ENCODE peak calls at places on chromosomes 12 and 14, in five cellular contexts. One of them, this sample, is unnamed.

GRCh38 chr12:70154960-70155589 is 88.2 kb upstream of the CNOT2 start:
- DNase-seq in upper lobe of right lung: no peak
- DNase-seq in lower lobe of right lung: no peak
- DNase-seq in foreskin keratinocyte: peak
- DNase-seq in heart left ventricle: no peak
- DNase-seq in this sample: no peak

GRCh38 chr14:104551851-104552737 is 27.5 kb upstream of the C14orf180 start:
- DNase-seq in upper lobe of right lung: peak
- DNase-seq in lower lobe of right lung: peak
- DNase-seq in foreskin keratinocyte: no peak
- DNase-seq in heart left ventricle: peak
- DNase-seq in this sample: no peak

GRCh38 chr14:23610090-23610814 is 25.9 kb upstream of the DHRS2 start:
- DNase-seq in foreskin keratinocyte: no peak
- DNase-seq in heart left ventricle: no peak
- DNase-seq in upper lobe of right lung: no peak
- DNase-seq in lower lobe of right lung: no peak
- DNase-seq in this sample: no peak

GRCh38 chr12:60849723-60850122 is 1253.9 kb downstream of the SLC16A7 start:
- DNase-seq in upper lobe of right lung: no peak
- DNase-seq in heart left ventricle: no peak
- DNase-seq in lower lobe of right lung: no peak
- DNase-seq in foreskin keratinocyte: no peak
- DNase-seq in this sample: no peak

GRCh38 chr12:27589419-27589818 is 65.4 kb downstream of the PPFIBP1 start:
- DNase-seq in heart left ventricle: no peak
- DNase-seq in foreskin keratinocyte: peak
- DNase-seq in lower lobe of right lung: no peak
- DNase-seq in upper lobe of right lung: no peak
- DNase-seq in this sample: peak

GRCh38 chr12:52181757-52182156 is 10.1 kb downstream of the KRT80 start:
- DNase-seq in heart left ventricle: no peak
- DNase-seq in foreskin keratinocyte: peak
- DNase-seq in lower lobe of right lung: no peak
- DNase-seq in upper lobe of right lung: no peak
- DNase-seq in this sample: peak

GRCh38 chr14:66174453-66174891 is 311.7 kb upstream of the CCDC196 start:
- DNase-seq in lower lobe of right lung: no peak
- DNase-seq in upper lobe of right lung: no peak
- DNase-seq in heart left ventricle: no peak
- DNase-seq in foreskin keratinocyte: no peak
- DNase-seq in this sample: no peak

GRCh38 chr14:56137842-56138241 is 19.6 kb downstream of the PELI2 start:
- DNase-seq in foreskin keratinocyte: no peak
- DNase-seq in heart left ventricle: no peak
- DNase-seq in lower lobe of right lung: no peak
- DNase-seq in upper lobe of right lung: no peak
- DNase-seq in this sample: no peak

GRCh38 chr12:26783791-26784379 is 49.1 kb downstream of the ITPR2 start:
- DNase-seq in heart left ventricle: no peak
- DNase-seq in upper lobe of right lung: no peak
- DNase-seq in foreskin keratinocyte: no peak
- DNase-seq in lower lobe of right lung: no peak
- DNase-seq in this sample: no peak

GRCh38 chr12:26471560-26471959 is 276.2 kb downstream of the SSPN start:
- DNase-seq in heart left ventricle: no peak
- DNase-seq in upper lobe of right lung: no peak
- DNase-seq in foreskin keratinocyte: no peak
- DNase-seq in lower lobe of right lung: no peak
- DNase-seq in this sample: no peak

GRCh38 chr12:109250523-109250922 is 58.6 kb downstream of the FOXN4 start:
- DNase-seq in heart left ventricle: no peak
- DNase-seq in lower lobe of right lung: no peak
- DNase-seq in foreskin keratinocyte: no peak
- DNase-seq in upper lobe of right lung: no peak
- DNase-seq in this sample: no peak

GRCh38 chr14:70921669-70922068 is 14.4 kb downstream of the PCNX1 start:
- DNase-seq in foreskin keratinocyte: peak
- DNase-seq in heart left ventricle: no peak
- DNase-seq in upper lobe of right lung: no peak
- DNase-seq in lower lobe of right lung: no peak
- DNase-seq in this sample: peak

GRCh38 chr14:52547526-52547925 is 4.8 kb downstream of the TXNDC16 start:
- DNase-seq in lower lobe of right lung: no peak
- DNase-seq in upper lobe of right lung: no peak
- DNase-seq in heart left ventricle: no peak
- DNase-seq in foreskin keratinocyte: no peak
- DNase-seq in this sample: no peak

GRCh38 chr12:118706437-118706836 is 274.9 kb upstream of the SRRM4 start:
- DNase-seq in lower lobe of right lung: no peak
- DNase-seq in upper lobe of right lung: no peak
- DNase-seq in foreskin keratinocyte: no peak
- DNase-seq in heart left ventricle: no peak
- DNase-seq in this sample: no peak

GRCh38 chr12:89211456-89211855 is 140.8 kb downstream of the DUSP6 start:
- DNase-seq in upper lobe of right lung: no peak
- DNase-seq in heart left ventricle: no peak
- DNase-seq in lower lobe of right lung: no peak
- DNase-seq in foreskin keratinocyte: no peak
- DNase-seq in this sample: no peak

GRCh38 chr12:114866331-114866730 is 182.4 kb upstream of the TBX3 start:
- DNase-seq in foreskin keratinocyte: no peak
- DNase-seq in heart left ventricle: no peak
- DNase-seq in lower lobe of right lung: no peak
- DNase-seq in upper lobe of right lung: no peak
- DNase-seq in this sample: peak

GRCh38 chr12:102948941-102949352 is 8.5 kb upstream of the ASCL1 start:
- DNase-seq in upper lobe of right lung: no peak
- DNase-seq in lower lobe of right lung: no peak
- DNase-seq in heart left ventricle: no peak
- DNase-seq in foreskin keratinocyte: no peak
- DNase-seq in this sample: peak

GRCh38 chr12:13205809-13206559 is 9.5 kb downstream of the EMP1 start:
- DNase-seq in heart left ventricle: no peak
- DNase-seq in foreskin keratinocyte: peak
- DNase-seq in lower lobe of right lung: no peak
- DNase-seq in upper lobe of right lung: no peak
- DNase-seq in this sample: peak

GRCh38 chr12:49897276-49897675 is 6.4 kb downstream of the FAIM2 start:
- DNase-seq in lower lobe of right lung: peak
- DNase-seq in upper lobe of right lung: no peak
- DNase-seq in heart left ventricle: no peak
- DNase-seq in foreskin keratinocyte: no peak
- DNase-seq in this sample: no peak

GRCh38 chr14:103733651-103734050 is 18.0 kb downstream of the ZFYVE21 start:
- DNase-seq in upper lobe of right lung: peak
- DNase-seq in heart left ventricle: no peak
- DNase-seq in lower lobe of right lung: peak
- DNase-seq in foreskin keratinocyte: no peak
- DNase-seq in this sample: no peak

GRCh38 chr12:88691811-88692210 is 111.5 kb upstream of the KITLG start:
- DNase-seq in upper lobe of right lung: no peak
- DNase-seq in foreskin keratinocyte: no peak
- DNase-seq in lower lobe of right lung: no peak
- DNase-seq in heart left ventricle: no peak
- DNase-seq in this sample: no peak

GRCh38 chr14:57069702-57070101 is 199.0 kb downstream of the EXOC5 start:
- DNase-seq in upper lobe of right lung: no peak
- DNase-seq in lower lobe of right lung: no peak
- DNase-seq in heart left ventricle: no peak
- DNase-seq in foreskin keratinocyte: no peak
- DNase-seq in this sample: no peak

GRCh38 chr12:109944975-109945374 is 44.9 kb downstream of the TCHP start:
- DNase-seq in upper lobe of right lung: no peak
- DNase-seq in heart left ventricle: peak
- DNase-seq in lower lobe of right lung: no peak
- DNase-seq in foreskin keratinocyte: no peak
- DNase-seq in this sample: no peak

GRCh38 chr12:5222011-5222461 is 178.4 kb downstream of the KCNA5 start:
- DNase-seq in upper lobe of right lung: no peak
- DNase-seq in heart left ventricle: no peak
- DNase-seq in lower lobe of right lung: no peak
- DNase-seq in foreskin keratinocyte: no peak
- DNase-seq in this sample: no peak
- H3K27ac ChIP-seq in upper lobe of right lung: no peak
- H3K27ac ChIP-seq in heart left ventricle: no peak
- H3K27ac ChIP-seq in lower lobe of right lung: no peak
- H3K27ac ChIP-seq in foreskin keratinocyte: no peak
- H3K27ac ChIP-seq in this sample: no peak

GRCh38 chr12:4483885-4484823 is 38.5 kb upstream of the FGF6 start:
- DNase-seq in heart left ventricle: no peak
- DNase-seq in foreskin keratinocyte: peak
- DNase-seq in lower lobe of right lung: no peak
- DNase-seq in upper lobe of right lung: no peak
- DNase-seq in this sample: peak
- H3K27ac ChIP-seq in heart left ventricle: no peak
- H3K27ac ChIP-seq in foreskin keratinocyte: no peak
- H3K27ac ChIP-seq in lower lobe of right lung: no peak
- H3K27ac ChIP-seq in upper lobe of right lung: no peak
- H3K27ac ChIP-seq in this sample: no peak

GRCh38 chr12:93125126-93125525 is 196.0 kb upstream of the EEA1 start:
- DNase-seq in heart left ventricle: no peak
- DNase-seq in lower lobe of right lung: no peak
- DNase-seq in upper lobe of right lung: no peak
- DNase-seq in foreskin keratinocyte: no peak
- DNase-seq in this sample: no peak

GRCh38 chr12:93127107-93127560 is 198.0 kb upstream of the EEA1 start:
- DNase-seq in lower lobe of right lung: no peak
- DNase-seq in heart left ventricle: no peak
- DNase-seq in foreskin keratinocyte: no peak
- DNase-seq in upper lobe of right lung: no peak
- DNase-seq in this sample: no peak

GRCh38 chr12:93122569-93123091 is 193.5 kb upstream of the EEA1 start:
- DNase-seq in foreskin keratinocyte: peak
- DNase-seq in lower lobe of right lung: peak
- DNase-seq in heart left ventricle: no peak
- DNase-seq in upper lobe of right lung: peak
- DNase-seq in this sample: peak

GRCh38 chr12:93126069-93126474 is 197.0 kb upstream of the EEA1 start:
- DNase-seq in lower lobe of right lung: no peak
- DNase-seq in upper lobe of right lung: no peak
- DNase-seq in heart left ventricle: no peak
- DNase-seq in foreskin keratinocyte: no peak
- DNase-seq in this sample: no peak

GRCh38 chr12:93122089-93122488 is 193.0 kb upstream of the EEA1 start:
- DNase-seq in lower lobe of right lung: no peak
- DNase-seq in heart left ventricle: no peak
- DNase-seq in foreskin keratinocyte: peak
- DNase-seq in upper lobe of right lung: no peak
- DNase-seq in this sample: peak
- H3K27ac ChIP-seq in lower lobe of right lung: no peak
- H3K27ac ChIP-seq in heart left ventricle: no peak
- H3K27ac ChIP-seq in foreskin keratinocyte: peak
- H3K27ac ChIP-seq in upper lobe of right lung: no peak
- H3K27ac ChIP-seq in this sample: peak

GRCh38 chr12:131102991-131103609 is 149.4 kb downstream of the ADGRD1 start:
- DNase-seq in heart left ventricle: peak
- DNase-seq in upper lobe of right lung: peak
- DNase-seq in foreskin keratinocyte: no peak
- DNase-seq in lower lobe of right lung: no peak
- DNase-seq in this sample: no peak
- H3K27ac ChIP-seq in heart left ventricle: no peak
- H3K27ac ChIP-seq in upper lobe of right lung: no peak
- H3K27ac ChIP-seq in foreskin keratinocyte: no peak
- H3K27ac ChIP-seq in lower lobe of right lung: peak
- H3K27ac ChIP-seq in this sample: no peak

DNA sequence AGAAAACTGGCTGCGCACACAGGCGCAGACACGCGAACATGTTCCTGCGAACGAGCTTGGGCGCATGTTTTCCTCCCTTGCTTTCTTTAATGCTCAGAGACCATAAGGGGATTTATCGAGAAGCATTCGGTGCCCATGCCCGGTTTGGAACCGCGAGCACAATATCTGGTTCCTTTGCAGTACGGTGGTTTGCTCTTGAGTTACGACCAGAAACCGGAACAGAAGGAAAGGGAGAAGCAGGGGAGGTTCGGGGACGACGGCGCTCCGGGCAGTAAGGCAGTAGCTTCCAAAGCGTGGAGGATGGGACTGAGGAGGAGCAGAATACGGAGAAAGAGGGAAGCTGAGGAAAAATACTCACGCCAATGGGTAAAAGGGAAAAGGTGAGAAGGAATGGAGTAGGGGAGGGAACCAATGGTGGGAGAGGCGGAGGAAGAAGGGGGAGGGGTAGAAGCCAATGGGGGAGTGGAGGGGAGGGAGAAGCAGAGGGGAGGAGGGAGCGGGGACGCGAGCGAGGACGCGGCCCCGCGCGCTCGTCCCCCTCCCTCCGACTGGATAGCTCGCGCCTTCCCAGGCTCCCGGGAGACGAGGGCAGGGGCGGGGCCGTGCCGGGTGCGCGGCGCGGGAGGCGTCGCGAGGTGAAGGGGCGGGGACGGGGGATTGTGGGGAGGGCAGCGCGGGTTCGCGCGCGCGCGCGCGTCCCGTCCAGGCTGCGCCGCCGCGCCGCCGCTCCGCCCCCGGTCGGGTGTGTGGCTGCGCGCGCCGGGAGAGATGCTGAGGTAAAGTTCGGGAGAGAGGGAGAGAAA is 625 bp upstream of the ARHGAP5 start:
- DNase-seq in foreskin keratinocyte: peak
- DNase-seq in upper lobe of right lung: peak
- DNase-seq in heart left ventricle: peak
- DNase-seq in lower lobe of right lung: peak
- DNase-seq in this sample: peak
- H3K27ac ChIP-seq in foreskin keratinocyte: peak
- H3K27ac ChIP-seq in upper lobe of right lung: peak
- H3K27ac ChIP-seq in heart left ventricle: peak
- H3K27ac ChIP-seq in lower lobe of right lung: peak
- H3K27ac ChIP-seq in this sample: peak

This sample was measured in RWPE1.